ENCODE peak calls at places on chromosomes 4 and X, in four cellular contexts. M, S, D and H are unnamed samples.
A peak's percentile ranks its signal among the peaks of the same experiment; 100 is the strongest.

GRCh38 chr4:105586638-105587328 is 34.4 kb downstream of the ARHGEF38 start:
- DNase-seq in M (no peak), D (no peak), S (no peak), H (no peak)

GRCh38 chrX:40933132-40934078 is 151.8 kb upstream of the USP9X start:
- DNase-seq in M (peak; percentile 30), D (peak; percentile 56), S (no peak), H (peak; percentile 82)

GRCh38 chr4:27048350-27049100 is 187.9 kb downstream of the STIM2 start:
- DNase-seq in S (peak; percentile 5), M (no peak), D (no peak), H (peak; percentile 80)

GRCh38 chr4:7357296-7357680 is 77.4 kb downstream of the PSAPL1 start:
- DNase-seq in D (no peak), S (no peak), M (no peak), H (no peak)

GRCh38 chr4:168524006-168524405 is 27.2 kb downstream of the PALLD start:
- DNase-seq in S (no peak), M (no peak), D (no peak), H (peak; percentile 79)

GRCh38 chr4:146110847-146111485 is 64.6 kb upstream of the LSM6 start:
- DNase-seq in S (no peak), M (no peak), D (no peak), H (no peak)

GRCh38 chr4:79780129-79780528 is 292.9 kb downstream of the ANTXR2 start:
- DNase-seq in M (no peak), D (no peak), S (no peak), H (no peak)

GRCh38 chr4:147479376-147479775 is 1.5 kb upstream of the EDNRA start:
- DNase-seq in M (no peak), D (no peak), S (no peak), H (no peak)

GRCh38 chr4:140300271-140300970 is 73.0 kb upstream of the SCOC start:
- DNase-seq in M (no peak), S (no peak), D (no peak), H (peak; percentile 48)

GRCh38 chrX:313546-313945 is 5.0 kb downstream of the GTPBP6 start:
- DNase-seq in S (no peak), D (no peak), M (no peak), H (no peak)

GRCh38 chr4:109877400-109877799 is 29.5 kb downstream of the LRIT3 start:
- DNase-seq in S (no peak), D (no peak), M (no peak), H (no peak)

GRCh38 chrX:136752796-136753195 is 27.9 kb downstream of the ARHGEF6 start:
- DNase-seq in S (no peak), D (no peak), M (no peak), H (peak; percentile 50)

GRCh38 chr4:6732441-6733357 is 16.7 kb downstream of the BLOC1S4 start:
- DNase-seq in S (no peak), M (peak; percentile 68), D (no peak), H (peak; percentile 92)

GRCh38 chrX:2676794-2677675 is 14.1 kb upstream of the CD99 start:
- DNase-seq in M (no peak), S (no peak), D (no peak), H (no peak)

GRCh38 chrX:19867411-19867732 is 20.0 kb downstream of the SH3KBP1 start:
- DNase-seq in M (no peak), D (no peak), S (no peak), H (peak; percentile 65)

GRCh38 chr4:142435599-142436235 is 410.4 kb downstream of the INPP4B start:
- DNase-seq in S (no peak), M (no peak), D (peak; percentile 72), H (no peak)

GRCh38 chr4:147194107-147194506 is 248.4 kb upstream of the TTC29 start:
- DNase-seq in D (no peak), M (peak; percentile 18), S (no peak), H (peak; percentile 27)

GRCh38 chrX:130669233-130669632 is 233.8 kb downstream of the ENOX2 start:
- DNase-seq in S (no peak), M (no peak), D (no peak), H (peak; percentile 23)

GRCh38 chrX:13064599-13065143 is 20.3 kb upstream of the FAM9C start:
- DNase-seq in D (no peak), S (no peak), M (no peak), H (peak; percentile 80)

GRCh38 chrX:34893741-34894140 is 48.9 kb upstream of the FAM47B start:
- DNase-seq in M (no peak), S (no peak), D (no peak), H (peak; percentile 41)

GRCh38 chr4:22384154-22384553 is 131.7 kb downstream of the ADGRA3 start:
- DNase-seq in D (no peak), M (no peak), S (no peak), H (no peak)

DNA sequence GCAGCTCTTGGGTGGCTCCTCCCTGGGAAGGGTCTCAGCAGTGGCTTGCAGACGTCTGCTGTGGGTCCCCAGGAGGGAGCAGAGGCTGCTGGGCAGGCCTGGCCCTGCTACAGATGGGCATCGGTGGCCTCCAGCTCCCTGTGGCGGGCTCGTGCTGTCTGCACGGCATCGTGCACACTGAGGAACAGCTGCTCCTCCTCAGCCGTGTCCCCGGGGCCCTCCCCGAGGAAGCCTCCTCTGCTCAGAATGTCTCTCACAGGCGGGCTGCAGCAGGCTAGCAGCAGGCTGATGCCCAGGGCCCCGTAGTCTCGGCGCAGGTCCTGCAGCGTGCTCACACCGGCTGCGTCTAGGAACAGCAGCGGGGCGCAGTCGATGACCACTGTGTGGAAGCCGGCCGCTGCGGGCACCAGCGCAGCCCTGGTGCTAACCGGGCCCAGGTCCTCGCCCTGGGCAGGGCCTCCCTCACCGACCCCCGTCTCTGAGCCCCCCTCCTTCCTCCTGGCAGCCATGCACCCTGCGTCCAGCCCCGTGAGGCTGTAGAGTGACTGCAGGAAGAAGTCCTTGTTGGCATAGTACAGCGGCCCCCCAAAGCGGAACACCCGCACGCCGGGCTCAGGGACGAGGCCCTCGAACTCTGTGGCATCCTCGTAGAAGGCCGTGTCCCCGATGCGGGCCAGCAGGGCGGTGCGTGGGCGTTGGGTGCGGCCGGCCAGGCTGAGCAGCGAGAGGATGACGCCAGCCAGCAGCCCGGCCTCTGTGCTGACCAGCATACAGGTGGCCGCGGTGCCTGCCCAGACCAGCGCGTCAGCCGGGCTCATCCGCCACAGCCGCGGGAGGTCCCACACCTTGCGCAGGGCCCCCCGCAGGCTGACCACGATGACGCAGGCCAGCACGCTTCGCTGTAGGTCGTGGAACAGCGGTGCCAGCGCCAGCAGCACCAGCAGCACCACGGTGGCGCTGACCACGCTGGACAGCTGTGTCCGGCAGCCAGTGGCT is 2.2 kb downstream of the IDUA start:
- DNase-seq in D (no peak), S (no peak), M (no peak), H (no peak)
- H3K4me3 ChIP-seq in D (no peak overlapping the region), S (no peak overlapping the region), M (no peak overlapping the region), H (no peak overlapping the region)

GRCh38 chrX:25002658-25003015 is 13.1 kb downstream of the ARX start:
- DNase-seq in S (no peak), D (no peak), M (no peak), H (no peak)

GRCh38 chrX:25004040-25004439 is 11.7 kb downstream of the ARX start:
- DNase-seq in M (no peak), D (no peak), S (no peak), H (no peak)

GRCh38 chrX:25001808-25002657 is 13.7 kb downstream of the ARX start:
- DNase-seq in M (no peak), D (no peak), S (no peak), H (no peak)

GRCh38 chrX:25004485-25005032 is 11.2 kb downstream of the ARX start:
- DNase-seq in M (no peak), D (no peak), S (no peak), H (peak; percentile 11)

DNA sequence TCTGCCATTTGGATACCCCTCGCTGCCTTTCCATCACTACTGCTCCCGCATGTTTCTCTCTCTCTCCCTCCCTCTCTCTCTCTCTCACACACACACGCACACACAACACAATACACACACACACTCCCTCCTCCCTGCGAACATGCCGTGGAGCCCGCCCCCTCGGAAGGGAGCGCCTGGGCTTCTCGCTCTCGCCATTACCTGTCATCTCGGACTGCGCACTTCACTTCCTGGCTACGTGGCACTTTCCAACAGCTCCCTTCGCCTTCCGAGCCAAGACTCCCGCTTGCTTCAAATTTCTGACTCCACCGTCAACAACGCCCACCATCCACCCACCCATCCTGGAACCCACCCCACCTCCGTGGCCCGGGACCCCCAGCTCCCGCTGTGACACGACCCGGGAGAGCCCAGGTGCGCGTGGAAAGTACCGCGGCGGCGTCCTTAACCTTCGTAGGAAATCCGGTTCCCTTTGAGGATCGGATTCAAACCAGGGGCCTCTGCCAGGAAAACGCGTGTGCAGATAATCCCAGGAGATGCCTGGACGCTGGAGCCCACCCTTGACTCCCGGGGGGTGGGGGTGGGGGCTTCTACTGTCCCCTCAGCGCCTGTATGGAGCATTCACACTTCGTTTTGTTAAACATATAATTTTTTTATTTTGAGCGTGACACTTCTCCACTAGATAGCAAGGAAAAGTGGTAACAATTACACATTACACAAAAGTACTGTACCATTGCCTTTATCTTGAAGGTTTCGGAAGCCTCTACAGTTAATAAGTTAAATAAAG is 12.5 kb downstream of the ARX start:
- DNase-seq in M (no peak), D (no peak), S (no peak), H (no peak)
- H3K27me3 ChIP-seq in M (peaks cover 50% of the 10 kb centered on the region), D (no peaks in the 10 kb centered on the region), S (peaks cover 14% of the 10 kb centered on the region), H (peaks cover 58% of the 10 kb centered on the region)

DNA sequence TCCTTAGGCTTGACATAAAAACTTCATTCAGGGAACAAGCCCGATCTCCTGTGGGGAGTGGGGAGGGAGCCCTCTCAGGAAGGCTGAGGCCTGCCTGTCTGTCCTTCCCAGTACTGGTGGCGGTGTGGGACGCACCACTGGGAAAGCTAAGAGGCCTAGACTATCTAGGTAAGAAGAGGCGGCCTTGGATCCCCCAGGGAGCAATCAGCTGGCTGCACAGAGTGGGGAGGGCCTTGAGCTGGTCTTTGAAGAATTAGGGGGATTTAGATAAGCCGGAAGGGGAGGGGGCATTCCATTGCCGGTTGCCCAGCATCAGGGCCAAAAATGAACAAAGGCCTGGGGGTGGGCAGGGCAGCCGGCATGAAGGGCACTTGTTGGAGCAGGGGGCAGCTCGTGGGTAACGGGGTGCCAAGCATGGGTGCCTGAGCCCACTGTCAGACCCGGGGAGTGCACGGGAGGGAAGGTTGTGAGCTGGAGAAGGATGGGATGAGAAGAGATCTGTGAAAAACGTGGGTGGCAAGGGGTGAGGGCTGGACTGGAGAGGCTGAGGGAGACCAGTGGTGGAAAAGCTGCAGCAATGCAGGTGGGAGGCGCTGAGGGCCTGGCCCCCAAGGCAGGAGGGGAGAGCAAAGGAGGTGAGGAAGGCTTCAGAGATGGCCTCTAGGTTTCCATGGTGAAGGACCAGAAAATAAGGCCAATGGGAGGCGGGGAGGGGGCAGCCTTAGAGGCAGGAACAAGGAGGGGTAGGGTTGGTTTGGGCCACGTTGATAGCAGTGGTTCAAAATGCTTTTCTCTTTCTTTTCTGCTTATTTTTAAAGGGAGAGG is 8.5 kb downstream of the KLF3 start:
- DNase-seq in D (no peak), S (no peak), M (no peak), H (no peak)
- H3K4me1 ChIP-seq in D (peaks cover 3% of the 10 kb centered on the region), S (peaks cover 68% of the 10 kb centered on the region), M (peaks cover 77% of the 10 kb centered on the region), H (peaks cover 90% of the 10 kb centered on the region)

DNA sequence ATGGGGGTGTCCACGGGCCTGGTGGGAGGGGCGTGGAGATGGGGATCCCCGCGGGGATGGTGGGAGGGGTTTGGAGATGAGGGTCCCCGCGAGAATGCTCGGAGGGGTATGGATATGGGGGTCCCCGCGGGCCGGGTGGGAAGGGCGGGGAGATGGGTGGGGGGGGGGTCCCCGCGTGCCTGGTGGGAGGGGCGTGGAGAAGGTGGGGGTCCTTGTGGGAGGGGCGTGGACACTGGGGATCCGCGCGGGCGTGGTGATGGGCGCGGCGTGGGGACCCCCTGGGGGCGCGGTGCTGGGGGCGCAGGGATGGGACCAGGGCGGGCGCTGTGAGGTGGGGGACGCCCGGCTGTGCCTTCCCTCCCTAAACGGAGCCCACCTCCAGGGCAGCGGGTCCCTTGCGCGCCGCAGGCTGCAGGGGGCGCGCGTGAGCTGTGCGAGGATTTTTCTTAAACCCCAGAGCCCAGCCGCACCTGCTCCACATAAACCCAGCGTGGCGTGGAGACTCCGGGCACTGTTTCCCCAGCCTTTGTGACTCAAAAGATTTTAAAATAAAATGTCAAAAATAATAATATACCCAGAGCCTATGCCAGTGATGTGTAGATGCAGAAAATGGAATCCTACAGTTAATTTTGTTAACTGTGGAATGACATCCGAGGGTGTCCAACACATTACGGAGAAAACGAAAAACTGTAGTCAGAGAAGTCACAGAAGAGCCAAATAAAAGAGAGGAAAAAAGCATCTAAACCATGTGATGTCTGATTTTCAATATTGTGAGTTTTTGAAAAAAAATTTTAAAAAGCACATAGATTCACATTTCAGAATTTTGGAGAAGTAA is 1.5 kb upstream of the ASMTL start:
- DNase-seq in S (no peak), M (peak; percentile 84), D (peak; percentile 94), H (peak; percentile 94)
- H3K4me3 ChIP-seq in S (peak overlapping the region; percentile 14), M (peak overlapping the region; percentile 56), D (peak overlapping the region; percentile 72), H (peak overlapping the region; percentile 47)